ENCODE peak calls at places on chromosomes 12 and 14, in five cellular contexts. A, Q, D, X and P are unnamed samples.

GRCh38 chr14:99792551-99793212 is 531 bp upstream of the EML1 start:
- DNase-seq in X (no peak), D (no peak), A (no peak), Q (peak), P (peak)

GRCh38 chr12:89278862-89279261 is 73.4 kb downstream of the DUSP6 start:
- DNase-seq in X (no peak), A (no peak), Q (no peak), D (no peak), P (no peak)

GRCh38 chr14:36478782-36479181 is 41.2 kb downstream of the NKX2-1 start:
- DNase-seq in Q (no peak), X (no peak), D (no peak), A (peak), P (peak)

GRCh38 chr14:21071225-21072041 is 1.3 kb downstream of the ARHGEF40 start:
- DNase-seq in D (peak), A (peak), X (peak), Q (peak), P (peak)

GRCh38 chr12:109611223-109611622 is 37.6 kb downstream of the MVK start:
- DNase-seq in D (no peak), A (no peak), X (no peak), Q (no peak), P (no peak)

GRCh38 chr14:21987937-21988336 is 314.3 kb upstream of the OR4E1 start:
- DNase-seq in X (no peak), Q (no peak), A (peak), D (no peak), P (peak)

GRCh38 chr12:6277982-6278438 is 32.5 kb upstream of the PLEKHG6 start:
- DNase-seq in A (peak), D (peak), Q (peak), X (peak), P (no peak)

GRCh38 chr14:34113051-34113511 is 162.2 kb upstream of the EGLN3 start:
- DNase-seq in A (peak), D (no peak), Q (no peak), X (no peak), P (peak)

GRCh38 chr12:122886851-122887816 is 8.8 kb downstream of the VPS37B start:
- DNase-seq in Q (no peak), A (peak), X (peak), D (no peak), P (peak)

GRCh38 chr14:86057018-86057667 is 527.2 kb downstream of the FLRT2 start:
- DNase-seq in D (no peak), Q (no peak), A (peak), X (no peak), P (peak)

GRCh38 chr14:56127156-56127555 is 8.9 kb downstream of the PELI2 start:
- DNase-seq in A (no peak), D (no peak), Q (no peak), X (no peak), P (no peak)

GRCh38 chr14:52020866-52021717 is 31.7 kb downstream of the RTRAF start:
- DNase-seq in Q (no peak), D (no peak), X (no peak), A (no peak), P (no peak)

GRCh38 chr14:23565626-23566025 is 2.0 kb downstream of the AP1G2 start:
- DNase-seq in X (no peak), Q (no peak), D (no peak), A (no peak), P (no peak)

GRCh38 chr12:52539024-52539820 is 13.7 kb downstream of the KRT71 start:
- DNase-seq in A (peak), Q (no peak), X (no peak), D (no peak), P (peak)

GRCh38 chr14:19823765-19824164 is 20.2 kb downstream of the OR4N2 start:
- DNase-seq in X (no peak), A (peak), D (no peak), Q (no peak), P (peak)

GRCh38 chr12:53004582-53004981 is 1.7 kb upstream of the EIF4B start:
- DNase-seq in A (peak), X (no peak), Q (no peak), D (no peak), P (peak)

GRCh38 chr14:97544581-97544980 is 747.4 kb downstream of the VRK1 start:
- DNase-seq in D (no peak), A (no peak), Q (no peak), X (no peak), P (no peak)
- TF ChIP-seq CTCF in D (no peak), A (no peak), Q (no peak), X (no peak), P (no peak)

DNA sequence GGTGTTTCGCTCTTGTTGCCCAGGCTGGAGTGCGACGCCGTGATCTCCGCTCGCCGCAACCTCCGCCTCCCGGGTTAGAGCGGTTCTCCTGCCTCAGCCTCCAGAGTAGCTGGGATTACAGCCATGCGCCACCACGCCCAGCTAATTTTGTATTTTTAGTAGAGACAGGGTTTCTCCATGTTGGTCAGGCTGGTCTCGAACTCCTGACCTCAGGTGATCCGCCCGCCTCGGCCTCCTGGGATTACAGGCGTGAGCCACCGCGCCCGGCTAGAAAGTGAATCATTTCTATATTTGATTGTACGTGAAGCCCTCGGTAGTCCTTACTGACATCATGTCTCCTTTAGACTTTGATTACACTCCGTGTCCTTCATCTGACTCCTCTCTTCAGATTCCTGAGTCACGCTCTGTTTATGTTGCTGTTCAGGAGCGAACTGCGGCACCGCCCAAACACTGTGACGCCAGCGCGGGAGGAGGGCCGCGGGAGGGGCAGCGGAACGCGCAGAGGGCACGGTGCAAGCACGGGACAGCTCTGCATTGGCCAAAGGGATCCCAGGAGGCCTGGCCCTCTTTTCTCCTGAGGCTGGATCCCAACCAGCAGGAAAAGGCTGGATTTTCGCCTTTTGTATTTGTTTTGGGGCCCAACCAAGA is 578 bp upstream of the GABARAPL1 start:
- DNase-seq in X (peak), D (peak), Q (peak), A (peak), P (peak)
- H3K4me3 ChIP-seq in X (peak), D (peak), Q (peak), A (peak), P (peak)

GRCh38 chr14:63726499-63726898 is 1.4 kb downstream of the SGPP1 start:
- DNase-seq in A (no peak), X (no peak), Q (no peak), D (no peak), P (no peak)

GRCh38 chr14:63725786-63726185 is 2.1 kb downstream of the SGPP1 start:
- DNase-seq in X (no peak), Q (no peak), D (no peak), A (no peak), P (no peak)

GRCh38 chr14:63727231-63727735 is 582 bp downstream of the SGPP1 start:
- DNase-seq in Q (peak), X (peak), D (peak), A (peak), P (peak)

GRCh38 chr14:63730659-63731058 is 2.8 kb upstream of the SGPP1 start:
- DNase-seq in A (no peak), X (no peak), Q (no peak), D (no peak), P (no peak)

DNA sequence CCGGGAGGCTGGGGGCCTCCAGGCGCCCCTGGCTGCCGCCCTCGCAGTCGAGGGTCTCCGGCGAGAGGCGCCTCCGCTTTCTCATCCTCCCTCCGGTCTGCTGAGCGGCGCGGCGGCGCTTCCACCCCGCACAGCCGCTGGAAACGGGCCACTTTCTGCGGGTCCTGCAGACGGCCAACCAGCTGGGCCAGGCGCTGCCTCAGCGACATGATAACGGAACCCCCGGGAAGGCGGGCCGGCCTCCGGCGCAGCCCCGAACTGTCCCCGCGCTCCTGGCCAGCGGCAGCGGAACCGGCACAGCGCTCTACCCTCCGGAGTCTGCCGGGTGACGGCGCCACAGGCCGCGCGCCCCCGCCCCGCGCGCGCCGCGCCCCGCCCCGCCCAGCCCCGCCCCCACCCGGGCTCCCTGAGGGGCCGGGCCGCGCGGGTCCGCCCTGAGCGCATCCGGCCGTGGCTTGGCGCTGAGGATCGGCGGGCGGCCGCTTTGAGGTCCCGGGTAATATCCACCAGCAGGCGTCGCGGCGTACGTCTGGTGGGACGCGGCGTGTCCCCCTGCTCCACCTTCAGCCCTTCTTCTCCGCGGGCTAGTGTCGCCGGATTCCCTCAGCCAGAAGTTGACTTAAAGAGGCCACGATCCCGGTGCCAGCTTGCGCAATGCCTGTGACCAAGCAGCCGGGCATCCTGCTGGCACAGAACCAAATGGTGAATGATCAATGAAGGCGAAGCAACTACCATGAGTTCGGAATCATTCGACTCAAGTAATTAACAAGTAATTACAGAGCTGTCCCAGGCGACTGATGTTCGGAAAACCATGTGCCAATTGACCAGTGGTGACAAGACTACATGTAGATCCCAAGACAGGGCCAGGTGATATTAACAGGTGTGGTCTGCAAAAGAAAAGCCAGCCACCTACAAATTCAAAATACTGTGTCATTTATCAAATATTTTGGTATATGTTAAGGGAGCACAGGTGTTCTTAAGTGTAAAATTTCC is at the start of gene SGPP1:
- DNase-seq in A (peak), X (peak), Q (peak), D (peak), P (peak)
- TF ChIP-seq CTCF in A (peak), X (peak), Q (peak), D (no peak), P (peak)

DNA sequence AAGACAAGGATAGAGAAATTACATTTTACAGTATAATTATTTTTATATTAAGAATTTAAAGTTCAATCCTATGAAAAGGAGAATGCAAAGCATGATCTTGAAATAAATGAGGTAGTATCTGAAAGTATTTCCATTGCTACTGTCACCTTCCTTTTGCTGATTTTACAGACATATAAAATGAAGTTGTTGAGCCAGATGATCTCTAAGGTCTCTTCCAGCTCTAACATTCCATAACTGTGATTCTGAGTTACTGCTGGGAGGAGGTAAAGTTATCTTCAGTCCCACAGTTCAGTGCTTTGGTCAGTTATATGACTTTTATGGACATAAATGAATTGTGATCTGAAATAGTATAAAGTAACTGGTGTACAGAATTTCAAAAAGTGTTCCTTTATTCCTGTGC is 52.8 kb downstream of the SLC38A6 start:
- DNase-seq in A (no peak), Q (no peak), X (no peak), D (no peak), P (peak)
- H3K4me3 ChIP-seq in A (no peak), Q (no peak), X (no peak), D (no peak), P (no peak)

GRCh38 chr12:103586132-103586531 is 941 bp upstream of the STAB2 start:
- DNase-seq in D (no peak), Q (no peak), X (no peak), A (no peak), P (no peak)
- TF ChIP-seq CTCF in D (no peak), Q (peak), X (no peak), A (peak), P (peak)

GRCh38 chr14:104085032-104085888 is at the start of gene ASPG:
- DNase-seq in A (no peak), Q (peak), D (peak), X (peak), P (no peak)
- H3K4me3 ChIP-seq in A (no peak), Q (peak), D (peak), X (peak), P (no peak)

DNA sequence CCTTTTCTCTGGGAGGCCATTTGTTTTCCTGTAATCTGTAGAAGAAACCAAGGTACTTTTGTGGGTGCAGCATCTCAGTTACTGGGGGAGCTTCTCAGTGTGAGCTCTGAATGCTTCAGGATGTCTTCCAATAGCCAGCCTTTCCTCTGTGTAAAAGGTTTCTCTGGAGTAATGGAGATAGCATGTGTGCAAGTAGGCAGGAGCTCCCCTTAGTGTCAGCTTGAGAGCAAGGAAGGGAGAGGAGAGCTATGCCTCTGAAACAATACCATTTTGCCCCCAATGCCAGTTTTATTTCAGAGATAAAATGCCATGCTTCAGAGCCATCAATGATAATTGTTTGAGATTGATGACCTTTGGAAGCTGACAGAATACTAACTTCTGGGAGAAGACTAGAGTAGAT is 125.5 kb downstream of the CRADD start:
- DNase-seq in Q (no peak), D (no peak), A (no peak), X (no peak), P (peak)
- TF ChIP-seq CTCF in Q (peak), D (no peak), A (peak), X (no peak), P (peak)

GRCh38 chr12:12557733-12558132 is 4.9 kb downstream of the DUSP16 start:
- DNase-seq in Q (no peak), X (no peak), A (no peak), D (no peak), P (no peak)

GRCh38 chr12:12561305-12562015 is 1.2 kb downstream of the DUSP16 start:
- DNase-seq in X (peak), Q (peak), D (peak), A (peak), P (peak)

GRCh38 chr12:12560587-12561304 is 1.9 kb downstream of the DUSP16 start:
- DNase-seq in A (peak), D (no peak), X (peak), Q (no peak), P (peak)

GRCh38 chr12:12558291-12558690 is 4.4 kb downstream of the DUSP16 start:
- DNase-seq in A (no peak), Q (no peak), D (no peak), X (no peak), P (no peak)

DNA sequence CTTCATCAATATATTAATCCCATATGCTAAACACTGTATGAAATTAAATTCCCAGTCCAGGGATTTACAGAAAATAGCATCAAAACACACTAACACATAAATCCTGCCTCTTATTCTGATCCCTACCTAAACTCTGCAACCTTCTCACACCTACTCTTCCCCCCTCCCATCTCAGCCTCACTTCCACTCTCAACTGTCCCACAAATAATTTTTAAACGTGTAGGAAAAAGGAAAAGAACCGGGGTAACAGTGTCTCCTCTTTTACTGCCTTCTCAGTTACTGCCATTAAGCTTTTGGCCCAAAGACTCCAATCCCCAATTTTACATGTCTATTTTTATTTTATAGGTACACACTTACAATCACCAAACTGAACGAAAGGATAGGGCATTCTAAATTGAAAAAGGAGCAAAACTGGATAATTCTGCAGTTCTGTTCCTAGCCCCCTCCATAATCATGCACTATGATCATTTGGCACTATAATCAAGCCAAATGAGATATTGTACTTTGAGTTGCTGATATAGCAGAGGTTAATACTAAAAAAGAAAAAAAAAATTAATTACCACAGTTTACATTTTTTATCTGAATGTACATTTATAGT is 2.9 kb downstream of the DUSP16 start:
- DNase-seq in A (no peak), D (no peak), Q (no peak), X (no peak), P (no peak)
- H3K4me3 ChIP-seq in A (peak), D (peak), Q (peak), X (no peak), P (no peak)

DNA sequence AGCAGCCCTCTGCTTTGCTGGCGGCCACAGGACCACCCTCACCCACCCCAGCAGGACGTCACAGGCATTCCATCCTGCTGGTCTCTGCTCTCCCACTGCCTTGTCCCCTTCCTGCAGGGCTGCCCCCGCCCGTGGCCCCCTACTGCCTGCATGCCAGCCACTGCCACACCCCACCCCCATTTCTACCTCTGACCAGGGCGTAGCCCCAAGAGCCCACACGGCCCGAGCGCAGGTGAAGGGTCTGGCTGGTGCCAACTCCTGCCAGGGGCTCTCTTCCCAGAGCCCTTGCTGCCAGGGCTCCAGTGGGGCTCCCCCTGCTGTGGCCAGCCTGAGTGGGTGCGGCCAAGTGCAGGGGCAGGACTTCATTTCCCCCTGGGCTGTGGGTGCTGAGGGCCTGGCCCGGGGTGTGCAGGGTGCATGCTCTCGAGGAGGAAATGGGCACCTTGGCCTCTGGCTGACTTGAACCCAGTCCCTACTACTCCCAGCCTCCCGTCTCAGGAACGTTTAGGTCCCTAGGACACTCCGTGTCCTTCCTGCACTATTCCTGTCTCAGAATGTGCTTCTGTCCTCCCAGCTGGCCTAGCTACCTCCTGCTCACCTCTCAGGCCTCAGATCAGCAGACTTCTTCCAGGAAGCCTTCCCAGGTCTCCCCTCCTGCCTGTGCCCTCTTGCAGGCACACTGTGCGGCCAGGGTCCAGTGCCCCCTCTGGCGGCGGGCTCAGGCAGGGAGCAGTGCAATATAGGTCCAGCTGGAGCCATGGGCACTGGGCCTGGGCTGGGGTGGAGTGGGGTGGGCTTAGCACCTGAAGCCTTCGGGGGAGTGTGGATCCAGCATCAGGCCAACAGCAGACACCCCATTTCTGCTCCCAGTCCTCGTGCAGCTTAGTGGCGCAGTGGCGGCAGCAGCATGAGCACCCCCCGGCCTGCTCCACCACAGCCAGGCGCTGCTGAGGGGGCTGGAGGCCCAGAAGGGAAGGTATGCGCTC is 1.4 kb downstream of the LBHD2 start:
- DNase-seq in A (no peak), D (peak), X (no peak), Q (no peak), P (no peak)
- TF ChIP-seq CTCF in A (no peak), D (no peak), X (no peak), Q (peak), P (peak)

GRCh38 chr12:54008260-54008552 is 579 bp upstream of the HOXC8 start:
- DNase-seq in D (no peak), Q (no peak), A (no peak), X (no peak), P (no peak)

GRCh38 chr12:54010972-54011664 is 2.3 kb downstream of the HOXC8 start:
- DNase-seq in X (no peak), D (no peak), A (no peak), Q (no peak), P (no peak)

GRCh38 chr12:54011665-54012532 is 3.1 kb downstream of the HOXC8 start:
- DNase-seq in X (no peak), D (no peak), Q (no peak), A (no peak), P (no peak)

GRCh38 chr12:54009171-54010052 is 627 bp downstream of the HOXC8 start:
- DNase-seq in A (peak), X (no peak), D (no peak), Q (no peak), P (no peak)

GRCh38 chr12:54010053-54010971 is 1.5 kb downstream of the HOXC8 start:
- DNase-seq in X (no peak), Q (no peak), A (no peak), D (no peak), P (no peak)
- H3K4me3 ChIP-seq in X (no peak), Q (no peak), A (no peak), D (no peak), P (peak)